ENCODE peak calls at places on chromosome 13, in five cellular contexts. U, B, V, S and W are unnamed samples.
A peak's percentile ranks its signal among the peaks of the same experiment; 100 is the strongest.

GRCh38 chr13:50712882-50713281 is 130.6 kb downstream of the DLEU7 start:
- DNase-seq in U (no peak), B (no peak), V (no peak), S (no peak), W (no peak)

GRCh38 chr13:106534844-106535551 is 464 bp downstream of the EFNB2 start:
- DNase-seq in U (peak; percentile 68), B (peak; percentile 35), V (no peak), S (peak; percentile 16), W (no peak)

GRCh38 chr13:32650705-32651311 is 64.6 kb downstream of the PDS5B start:
- DNase-seq in U (no peak), B (peak; percentile 59), V (peak; percentile 54), S (peak; percentile 75), W (peak; percentile 65)

GRCh38 chr13:33279414-33279813 is 6.1 kb downstream of the STARD13 start:
- DNase-seq in U (no peak), B (no peak), V (no peak), S (no peak), W (no peak)

GRCh38 chr13:36712785-36713184 is 39.0 kb downstream of the SERTM1 start:
- DNase-seq in U (no peak), B (no peak), V (no peak), S (peak; percentile 5), W (no peak)

GRCh38 chr13:47420568-47420967 is 523.7 kb upstream of the HTR2A start:
- DNase-seq in U (no peak), B (no peak), V (no peak), S (peak; percentile 49), W (no peak)

GRCh38 chr13:43991773-43992201 is 112.1 kb downstream of the LACC1 start:
- DNase-seq in U (no peak), B (no peak), V (no peak), S (no peak), W (no peak)

GRCh38 chr13:42762251-42762650 is 19.1 kb upstream of the FAM216B start:
- DNase-seq in U (no peak), B (no peak), V (no peak), S (peak; percentile 54), W (no peak)

GRCh38 chr13:111346281-111346680 is 25.8 kb downstream of the TEX29 start:
- DNase-seq in U (no peak), B (no peak), V (no peak), S (no peak), W (no peak)

GRCh38 chr13:78972561-78972960 is 313.6 kb upstream of the OBI1 start:
- DNase-seq in U (no peak), B (no peak), V (no peak), S (no peak), W (no peak)

GRCh38 chr13:109741966-109742365 is 44.4 kb downstream of the IRS2 start:
- DNase-seq in U (no peak), B (no peak), V (no peak), S (no peak), W (no peak)

GRCh38 chr13:48178126-48178525 is 54.9 kb upstream of the ITM2B start:
- DNase-seq in U (no peak), B (no peak), V (no peak), S (no peak), W (no peak)

GRCh38 chr13:92354583-92354982 is 872.0 kb upstream of the GPC6 start:
- DNase-seq in U (no peak), B (no peak), V (no peak), S (no peak), W (no peak)

GRCh38 chr13:32001392-32001768 is 30.2 kb upstream of the FRY start:
- DNase-seq in U (no peak), B (no peak), V (no peak), S (peak; percentile 41), W (no peak)

GRCh38 chr13:26062853-26063444 is 11.1 kb upstream of the SHISA2 start:
- DNase-seq in U (no peak), B (peak; percentile 49), V (peak; percentile 59), S (peak; percentile 33), W (no peak)

GRCh38 chr13:60721063-60721462 is 324.0 kb downstream of the TDRD3 start:
- DNase-seq in U (no peak), B (no peak), V (no peak), S (no peak), W (no peak)

GRCh38 chr13:34161829-34162544 is 344.0 kb downstream of the RFC3 start:
- DNase-seq in U (no peak), B (no peak), V (no peak), S (peak; percentile 80), W (no peak)

GRCh38 chr13:41588899-41589298 is 131.5 kb downstream of the RGCC start:
- DNase-seq in U (no peak), B (no peak), V (no peak), S (peak; percentile 97), W (no peak)

GRCh38 chr13:106695139-106695538 is 127.2 kb upstream of the ARGLU1 start:
- DNase-seq in U (no peak), B (no peak), V (no peak), S (no peak), W (no peak)

GRCh38 chr13:106597759-106598395 is 29.9 kb upstream of the ARGLU1 start:
- DNase-seq in U (no peak), B (no peak), V (no peak), S (no peak), W (no peak)

GRCh38 chr13:26412263-26412662 is 145.2 kb upstream of the WASF3 start:
- DNase-seq in U (no peak), B (no peak), V (no peak), S (no peak), W (no peak)

GRCh38 chr13:48667136-48667535 is 13.4 kb downstream of the CYSLTR2 start:
- DNase-seq in U (no peak), B (no peak), V (no peak), S (no peak), W (no peak)

GRCh38 chr13:97258801-97259200 is 36.7 kb downstream of the MBNL2 start:
- DNase-seq in U (no peak), B (no peak), V (no peak), S (peak; percentile 64), W (no peak)

GRCh38 chr13:97257228-97257755 is 35.2 kb downstream of the MBNL2 start:
- DNase-seq in U (no peak), B (no peak), V (no peak), S (no peak), W (no peak)

GRCh38 chr13:97256343-97256783 is 34.2 kb downstream of the MBNL2 start:
- DNase-seq in U (no peak), B (no peak), V (no peak), S (peak; percentile 97), W (no peak)

GRCh38 chr13:97259787-97260641 is 37.9 kb downstream of the MBNL2 start:
- DNase-seq in U (no peak), B (no peak), V (no peak), S (peak; percentile 84), W (peak; percentile 66)

DNA sequence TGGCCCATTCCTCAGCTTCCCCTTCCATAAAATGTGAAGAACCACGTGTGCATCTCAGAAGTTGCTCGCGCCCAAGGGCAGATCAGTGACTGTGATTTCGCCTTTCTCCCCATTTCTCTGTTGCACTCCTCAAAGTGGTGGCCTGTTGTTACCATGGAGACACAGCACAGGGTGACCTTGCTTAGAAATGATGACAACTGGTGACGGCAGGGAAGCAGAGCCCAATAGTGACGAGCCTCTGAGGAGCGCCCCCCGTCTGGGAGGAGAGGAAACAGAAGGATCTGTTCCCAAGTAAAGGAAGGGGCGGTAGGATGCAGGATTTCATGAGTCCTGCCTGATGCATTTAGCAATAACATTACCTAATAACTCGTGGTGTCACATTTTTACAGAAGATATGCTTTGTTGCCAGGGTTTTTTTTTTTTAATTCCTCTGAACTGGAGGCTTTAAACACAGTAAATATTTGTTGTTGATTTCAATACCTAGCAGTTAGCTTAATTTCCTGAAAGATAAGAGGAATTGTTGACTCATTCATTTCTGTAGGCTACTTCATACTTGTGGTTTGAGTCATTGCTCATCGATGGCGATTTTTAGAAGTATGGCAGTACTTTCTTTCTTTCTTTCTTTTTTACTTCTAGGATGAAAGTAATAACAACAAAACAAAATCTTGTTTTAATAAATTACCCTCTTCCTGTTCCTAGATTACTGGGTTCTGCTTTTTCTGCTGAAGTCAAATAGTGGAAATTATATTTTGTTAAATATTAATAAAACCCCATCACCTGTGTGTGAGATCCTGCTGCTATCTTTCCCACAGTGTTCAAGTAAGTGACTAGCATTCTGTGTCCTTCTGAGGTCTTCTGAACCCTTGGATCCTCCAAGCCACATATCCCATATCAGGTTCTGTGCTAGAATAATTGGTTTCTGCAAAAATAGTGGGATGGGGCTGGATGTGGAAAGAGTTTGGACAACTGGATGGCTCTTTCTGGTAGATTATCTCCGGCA is 36.0 kb downstream of the MBNL2 start:
- DNase-seq in U (peak; percentile 83), B (no peak), V (peak; percentile 61), S (peak; percentile 90), W (no peak)
- TF ChIP-seq POLR2A in U (no peak), B (no peak), V (no peak), S (no peak), W (no peak)

DNA sequence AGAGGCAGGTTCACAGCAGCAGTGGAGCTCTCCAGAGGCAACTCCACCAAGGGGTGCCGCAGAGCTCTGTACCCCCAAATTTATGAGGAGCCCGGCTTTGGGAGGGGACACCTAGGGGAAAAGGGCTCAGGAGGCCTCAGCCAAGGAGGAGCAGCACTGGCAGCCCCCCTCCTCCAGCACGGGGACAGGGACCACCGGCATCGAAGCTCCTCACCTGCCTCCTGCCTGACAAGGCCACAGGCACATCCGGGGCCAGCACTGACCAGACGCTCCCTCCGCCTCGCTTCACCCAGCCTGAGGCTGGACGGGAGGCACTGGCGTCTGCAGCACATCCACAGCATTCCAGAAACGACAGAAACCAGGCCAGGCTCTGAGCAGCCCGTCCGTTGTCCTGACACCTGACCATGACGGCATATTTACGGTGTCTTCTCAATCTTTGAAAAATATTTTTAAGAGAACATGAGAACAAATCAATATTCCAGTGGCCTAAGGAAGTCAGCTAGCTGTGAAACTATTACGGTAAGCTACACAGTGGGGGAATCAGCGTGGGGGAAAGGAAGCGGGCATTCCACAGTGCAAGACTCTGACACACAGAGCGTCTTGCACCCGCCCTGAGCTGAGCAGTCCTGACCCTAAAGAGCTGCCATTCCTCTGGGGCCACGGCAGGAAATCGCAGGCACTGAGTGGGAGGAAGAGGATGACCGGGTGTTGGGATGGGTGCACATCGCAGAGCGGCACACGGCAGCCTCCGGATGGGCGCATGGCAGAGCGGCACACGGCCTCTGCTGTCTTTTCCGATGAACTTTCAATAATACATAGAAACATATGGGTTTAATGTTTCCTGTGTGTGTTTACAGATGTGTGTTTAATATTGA is 26.8 kb downstream of the RASA3 start:
- DNase-seq in U (peak; percentile 75), B (no peak), V (no peak), S (no peak), W (peak; percentile 35)
- H3K27ac ChIP-seq in U (peak overlapping the region; percentile 71), B (no peak overlapping the region), V (peak overlapping the region; percentile 2), S (peak overlapping the region; percentile 19), W (no peak overlapping the region)

GRCh38 chr13:99981115-99982020 is at the start of gene ZIC2:
- DNase-seq in U (no peak), B (no peak), V (no peak), S (no peak), W (peak; percentile 60)
- H3K4me1 ChIP-seq in U (no peaks in the 10 kb centered on the region), B (peaks cover 36% of the 10 kb centered on the region), V (peaks cover 25% of the 10 kb centered on the region), S (no peaks in the 10 kb centered on the region), W (peaks cover 47% of the 10 kb centered on the region)

DNA sequence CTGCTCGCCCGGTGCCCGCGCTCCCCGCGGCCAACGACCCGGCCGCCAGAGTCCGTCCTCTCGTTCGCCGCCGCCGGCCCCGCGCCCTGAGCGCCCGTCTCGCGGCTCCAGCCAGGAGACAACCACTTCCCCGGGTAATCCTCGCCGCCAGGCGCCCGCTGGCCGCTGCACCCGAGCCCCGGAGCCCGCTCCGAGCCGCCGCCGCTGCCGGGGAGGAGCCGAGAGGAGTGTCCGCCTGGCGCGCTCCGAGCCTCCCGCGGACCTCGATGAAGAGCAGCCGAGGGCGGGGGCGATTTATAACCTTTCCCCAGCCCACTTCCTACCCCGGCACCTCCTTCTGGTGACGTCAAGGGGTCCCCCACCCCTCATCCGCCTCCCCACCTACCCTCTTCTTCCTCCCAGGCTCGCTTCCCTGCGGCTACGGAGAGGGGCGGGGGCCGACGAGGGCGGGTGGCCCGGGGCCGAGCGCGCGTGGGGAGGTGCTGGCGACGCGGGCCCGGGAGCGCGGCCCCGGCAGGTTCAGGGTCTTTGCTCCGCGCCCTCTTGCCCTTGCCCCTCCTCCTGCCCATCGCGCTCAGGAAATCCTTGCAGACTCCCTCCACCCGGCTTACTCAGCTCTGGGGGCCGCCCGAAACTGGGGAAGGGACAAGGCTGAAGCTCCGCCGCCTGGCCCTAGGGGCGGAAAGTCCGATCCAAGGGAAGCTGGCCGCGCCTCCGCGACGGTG is at the start of gene FLT1:
- DNase-seq in U (no peak), B (peak; percentile 27), V (no peak), S (peak; percentile 38), W (no peak)
- TF ChIP-seq POLR2A in U (no peak), B (no peak), V (no peak), S (peak; percentile 64), W (no peak)